ENCODE peak calls at places on chromosomes 2 and 18, in eight cellular contexts. X is HepG2, K is H1, R is mammary epithelial cell, W is OCI-LY7, P is GM23248, J is H9, F is hepatocyte. U is an unnamed sample.

GRCh38 chr2:126831234-126832005 is 67.3 kb upstream of the TEX51 start:
- DNase-seq in X (no peak), K (no peak), R (peak; percentile 33), W (no peak), P (no peak), J (no peak), F (no peak), U (no peak)

GRCh38 chr18:55997156-55997561 is 409.2 kb upstream of the TCF4 start:
- DNase-seq in X (no peak), K (no peak), R (peak; percentile 72), W (no peak), P (peak; percentile 15), J (no peak), F (no peak), U (no peak)

GRCh38 chr2:204313256-204313655 is 232.0 kb upstream of the PARD3B start:
- DNase-seq in X (no peak), K (peak; percentile 53), R (no peak), W (no peak), P (no peak), J (peak; percentile 33), F (no peak), U (peak; percentile 29)

GRCh38 chr2:69081757-69082156 is 68.8 kb downstream of the ANTXR1 start:
- DNase-seq in X (no peak), K (no peak), R (no peak), W (no peak), P (no peak), J (no peak), F (no peak), U (no peak)

GRCh38 chr18:364221-364620 is 96.4 kb upstream of the THOC1 start:
- DNase-seq in X (no peak), K (no peak), R (no peak), W (no peak), P (peak; percentile 15), J (no peak), F (no peak), U (no peak)

GRCh38 chr18:61939032-61939674 is 46.3 kb upstream of the RNF152 start:
- DNase-seq in X (no peak), K (no peak), R (peak; percentile 52), W (no peak), P (no peak), J (no peak), F (no peak), U (no peak)

GRCh38 chr2:61906187-61906470 is 655 bp downstream of the COMMD1 start:
- DNase-seq in X (no peak), K (no peak), R (no peak), W (no peak), P (no peak), J (no peak), F (no peak), U (no peak)

GRCh38 chr2:216302981-216303676 is 69.2 kb downstream of the MARCHF4 start:
- DNase-seq in X (no peak), K (no peak), R (no peak), W (no peak), P (peak; percentile 63), J (no peak), F (no peak), U (no peak)

GRCh38 chr2:226799976-226800940 is 638 bp upstream of the IRS1 start:
- DNase-seq in X (peak; percentile 98), K (peak; percentile 46), R (no peak), W (peak; percentile 47), P (peak; percentile 50), J (peak; percentile 38), F (peak; percentile 63), U (peak; percentile 30)

GRCh38 chr2:88602022-88602421 is 25.2 kb downstream of the EIF2AK3 start:
- DNase-seq in X (no peak), K (no peak), R (no peak), W (no peak), P (no peak), J (no peak), F (no peak), U (no peak)

GRCh38 chr2:149314687-149315086 is 15.7 kb upstream of the LYPD6 start:
- DNase-seq in X (no peak), K (peak; percentile 56), R (no peak), W (no peak), P (no peak), J (peak; percentile 47), F (no peak), U (peak; percentile 13)

GRCh38 chr2:127584047-127584446 is 48.6 kb downstream of the MYO7B start:
- DNase-seq in X (no peak), K (no peak), R (no peak), W (no peak), P (no peak), J (no peak), F (no peak), U (no peak)

GRCh38 chr2:45986509-45986908 is 310.7 kb upstream of the EPAS1 start:
- DNase-seq in X (no peak), K (peak; percentile 42), R (no peak), W (no peak), P (no peak), J (no peak), F (no peak), U (no peak)

GRCh38 chr2:223586261-223586660 is 15.9 kb downstream of the SCG2 start:
- DNase-seq in X (no peak), K (no peak), R (peak; percentile 27), W (no peak), P (peak; percentile 89), J (no peak), F (no peak), U (no peak)

GRCh38 chr2:238128061-238129040 is 10.1 kb upstream of the KLHL30 start:
- DNase-seq in X (no peak), K (peak; percentile 90), R (no peak), W (no peak), P (no peak), J (peak; percentile 82), F (no peak), U (no peak)

GRCh38 chr2:167944825-167945659 is 302.4 kb downstream of the STK39 start:
- DNase-seq in X (no peak), K (no peak), R (no peak), W (no peak), P (peak; percentile 36), J (no peak), F (no peak), U (no peak)

GRCh38 chr2:187655001-187655400 is 100.8 kb upstream of the TFPI start:
- DNase-seq in X (no peak), K (no peak), R (no peak), W (no peak), P (no peak), J (peak; percentile 50), F (no peak), U (no peak)

GRCh38 chr2:95264626-95265025 is 9.6 kb upstream of the PROM2 start:
- DNase-seq in X (no peak), K (no peak), R (no peak), W (no peak), P (peak; percentile 20), J (no peak), F (no peak), U (no peak)

GRCh38 chr2:8827729-8828128 is 9.7 kb downstream of the KIDINS220 start:
- DNase-seq in X (no peak), K (no peak), R (no peak), W (no peak), P (no peak), J (no peak), F (no peak), U (no peak)

GRCh38 chr2:206071832-206072231 is 14.1 kb downstream of the INO80D start:
- DNase-seq in X (no peak), K (no peak), R (no peak), W (no peak), P (no peak), J (no peak), F (no peak), U (no peak)

GRCh38 chr2:80086831-80087230 is 217.7 kb downstream of the LRRTM1 start:
- DNase-seq in X (no peak), K (no peak), R (no peak), W (no peak), P (peak; percentile 83), J (no peak), F (peak; percentile 45), U (peak; percentile 46)

GRCh38 chr2:201059961-201060525 is 11.4 kb downstream of the HYCC2 start:
- DNase-seq in X (no peak), K (no peak), R (no peak), W (peak; percentile 25), P (no peak), J (no peak), F (no peak), U (no peak)

GRCh38 chr2:201058914-201059313 is 12.6 kb downstream of the HYCC2 start:
- DNase-seq in X (peak; percentile 74), K (no peak), R (no peak), W (no peak), P (no peak), J (no peak), F (peak; percentile 50), U (no peak)

GRCh38 chr2:201064797-201065329 is 6.6 kb downstream of the HYCC2 start:
- DNase-seq in X (no peak), K (no peak), R (no peak), W (no peak), P (no peak), J (no peak), F (no peak), U (no peak)
- H2AFZ ChIP-seq in X (no peak overlapping the region), K (no peak overlapping the region), R (no peak overlapping the region), W (no peak overlapping the region), P (no peak overlapping the region), J (no peak overlapping the region), F (no peak overlapping the region), U (no peak overlapping the region)

GRCh38 chr2:23387221-23387550 is 2.2 kb downstream of the KLHL29 start:
- DNase-seq in X (no peak), K (no peak), R (no peak), W (no peak), P (no peak), J (no peak), F (no peak), U (no peak)
- H2AFZ ChIP-seq in X (no peak overlapping the region), K (no peak overlapping the region), R (peak overlapping the region; percentile 79), W (no peak overlapping the region), P (peak overlapping the region; percentile 86), J (no peak overlapping the region), F (peak overlapping the region; percentile 69), U (peak overlapping the region; percentile 40)

GRCh38 chr18:3379685-3380084 is 70.3 kb upstream of the TGIF1 start:
- DNase-seq in X (no peak), K (no peak), R (no peak), W (no peak), P (no peak), J (no peak), F (no peak), U (no peak)
- H2AFZ ChIP-seq in X (no peak overlapping the region), K (no peak overlapping the region), R (no peak overlapping the region), W (no peak overlapping the region), P (no peak overlapping the region), J (no peak overlapping the region), F (no peak overlapping the region), U (no peak overlapping the region)

GRCh38 chr2:73827018-73827417 is 1.7 kb upstream of the STAMBP start:
- DNase-seq in X (no peak), K (no peak), R (peak; percentile 35), W (peak; percentile 60), P (peak; percentile 63), J (no peak), F (peak; percentile 34), U (no peak)
- H2AFZ ChIP-seq in X (no peak overlapping the region), K (no peak overlapping the region), R (no peak overlapping the region), W (peak overlapping the region; percentile 93), P (no peak overlapping the region), J (no peak overlapping the region), F (no peak overlapping the region), U (no peak overlapping the region)

GRCh38 chr2:160491922-160492371 is 1.7 kb downstream of the RBMS1 start:
- DNase-seq in X (peak; percentile 57), K (no peak), R (peak; percentile 62), W (no peak), P (peak; percentile 89), J (no peak), F (peak; percentile 38), U (peak; percentile 58)
- H2AFZ ChIP-seq in X (no peak overlapping the region), K (peak overlapping the region; percentile 3), R (peak overlapping the region; percentile 81), W (no peak overlapping the region), P (peak overlapping the region; percentile 71), J (no peak overlapping the region), F (peak overlapping the region; percentile 5), U (peak overlapping the region; percentile 91)

U was measured in neural progenitor cell.